ENCODE peak calls at places on chromosome 10, in seven cellular contexts. E is dorsolateral prefrontal cortex, H is AG04450, U is SJSA1, O is caudate nucleus, Z is coronary artery, V is fibroblast of lung. J is an unnamed sample.

GRCh38 chr10:90222372-90222771 is 521.0 kb downstream of the KIF20B start:
- DNase-seq in Z (no peak), H (peak; percentile 72), U (peak; percentile 65), E (no peak), V (peak; percentile 88), O (no peak), J (no peak)

GRCh38 chr10:57579926-57580325 is 687.8 kb downstream of the IPMK start:
- DNase-seq in Z (no peak), U (peak; percentile 11), O (no peak), E (no peak), V (peak; percentile 2), H (no peak), J (no peak)

GRCh38 chr10:110529596-110530011 is 31.9 kb downstream of the DUSP5 start:
- DNase-seq in H (no peak), E (no peak), O (no peak), U (no peak), Z (no peak), V (no peak), J (no peak)

GRCh38 chr10:10605551-10606081 is 412.1 kb upstream of the CELF2 start:
- DNase-seq in O (no peak), U (no peak), E (no peak), H (peak; percentile 55), Z (no peak), V (peak; percentile 88), J (peak; percentile 12)

GRCh38 chr10:124701881-124702656 is 42.1 kb downstream of the FAM53B start:
- DNase-seq in V (peak; percentile 56), E (no peak), U (no peak), Z (no peak), H (no peak), O (no peak), J (no peak)

GRCh38 chr10:50809596-50809995 is 69.9 kb downstream of the ASAH2B start:
- DNase-seq in E (no peak), V (no peak), Z (no peak), O (no peak), U (no peak), H (no peak), J (no peak)

GRCh38 chr10:1992930-1993329 is 255.6 kb upstream of the ADARB2 start:
- DNase-seq in H (no peak), E (no peak), Z (no peak), O (no peak), V (no peak), U (no peak), J (no peak)

GRCh38 chr10:13117842-13118783 is 18.1 kb downstream of the OPTN start:
- DNase-seq in O (no peak), Z (no peak), H (no peak), U (no peak), E (no peak), V (no peak), J (no peak)

GRCh38 chr10:48383393-48383792 is 76.9 kb downstream of the MAPK8 start:
- DNase-seq in O (no peak), V (peak; percentile 54), H (no peak), U (no peak), Z (no peak), E (no peak), J (no peak)

GRCh38 chr10:77637986-77638765 is 568 bp upstream of the KCNMA1 start:
- DNase-seq in U (peak; percentile 49), V (peak; percentile 74), H (no peak), E (no peak), O (peak; percentile 34), Z (peak; percentile 74), J (no peak)

DNA sequence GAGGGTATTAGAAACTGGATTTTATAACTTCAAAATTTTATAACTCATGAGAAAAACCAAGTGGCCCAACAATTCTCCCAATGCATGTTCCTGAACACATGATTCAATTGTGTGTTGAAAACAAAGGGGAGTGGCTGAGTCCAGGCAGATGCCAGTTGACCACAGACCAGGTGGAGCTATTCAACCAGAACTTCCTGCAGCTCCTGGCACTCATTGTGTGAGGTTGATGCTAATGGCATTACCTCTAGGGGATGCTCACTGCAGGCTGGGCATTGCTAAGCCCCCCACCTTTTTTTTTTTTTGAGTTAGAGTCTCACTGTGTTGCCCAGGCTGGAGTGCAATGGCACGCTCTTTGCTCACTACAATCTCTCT is 20.3 kb downstream of the MYOF start:
- DNase-seq in U (no peak), O (no peak), E (no peak), H (no peak), V (peak; percentile 89), Z (no peak), J (no peak)
- H3K27ac ChIP-seq in U (peak overlapping the region; percentile 60), O (no peak overlapping the region), E (no peak overlapping the region), H (peak overlapping the region; percentile 85), V (peak overlapping the region; percentile 78), Z (peak overlapping the region; percentile 85), J (peak overlapping the region; percentile 99)

DNA sequence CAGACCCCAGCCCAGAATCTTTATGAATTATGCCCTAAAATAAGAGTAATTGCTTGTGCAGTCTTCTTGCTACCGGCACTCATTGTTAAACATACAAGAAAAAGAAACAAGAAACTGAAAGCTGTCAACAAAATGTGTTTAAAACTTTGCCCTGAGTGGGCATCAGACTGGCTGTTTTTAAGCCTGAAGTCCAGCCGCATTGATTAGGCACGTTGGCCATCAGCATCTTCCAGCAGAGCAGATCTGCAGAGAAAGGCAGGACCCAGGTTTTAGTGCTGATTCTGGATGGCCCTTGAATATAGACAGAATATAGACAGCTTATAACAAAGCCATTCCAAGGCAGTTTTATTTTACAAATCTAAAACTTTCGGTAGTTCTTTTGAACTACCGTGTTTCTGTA is 102.8 kb downstream of the POLL start:
- DNase-seq in U (no peak), V (no peak), H (no peak), Z (no peak), O (no peak), E (no peak), J (no peak)
- H3K27ac ChIP-seq in U (no peak overlapping the region), V (no peak overlapping the region), H (no peak overlapping the region), Z (no peak overlapping the region), O (peak overlapping the region; percentile 42), E (peak overlapping the region; percentile 61), J (no peak overlapping the region)

DNA sequence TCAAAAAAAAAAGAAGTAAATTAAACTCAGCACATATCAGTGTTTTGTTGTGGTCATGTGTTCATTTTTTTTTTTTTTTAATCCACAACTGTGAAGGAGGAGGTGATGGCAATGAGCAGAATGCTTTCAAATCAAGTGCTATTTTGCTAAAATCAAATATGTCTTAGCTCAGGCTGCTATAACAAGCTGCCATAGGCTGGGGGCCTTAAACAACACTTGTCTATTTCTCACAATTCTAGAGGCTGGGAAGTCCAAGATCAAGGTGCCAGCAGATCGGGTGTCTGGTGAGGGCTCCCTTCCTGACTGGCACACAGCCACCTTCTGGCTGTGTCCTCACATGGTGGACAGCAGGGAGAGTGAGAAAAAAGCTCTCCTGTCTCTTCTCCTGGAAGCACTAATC is 203.9 kb downstream of the FAM107B start:
- DNase-seq in V (no peak), Z (no peak), U (no peak), E (no peak), H (no peak), O (no peak), J (no peak)
- H3K27ac ChIP-seq in V (no peak overlapping the region), Z (peak overlapping the region; percentile 80), U (no peak overlapping the region), E (peak overlapping the region; percentile 100), H (no peak overlapping the region), O (peak overlapping the region; percentile 98), J (peak overlapping the region; percentile 57)

DNA sequence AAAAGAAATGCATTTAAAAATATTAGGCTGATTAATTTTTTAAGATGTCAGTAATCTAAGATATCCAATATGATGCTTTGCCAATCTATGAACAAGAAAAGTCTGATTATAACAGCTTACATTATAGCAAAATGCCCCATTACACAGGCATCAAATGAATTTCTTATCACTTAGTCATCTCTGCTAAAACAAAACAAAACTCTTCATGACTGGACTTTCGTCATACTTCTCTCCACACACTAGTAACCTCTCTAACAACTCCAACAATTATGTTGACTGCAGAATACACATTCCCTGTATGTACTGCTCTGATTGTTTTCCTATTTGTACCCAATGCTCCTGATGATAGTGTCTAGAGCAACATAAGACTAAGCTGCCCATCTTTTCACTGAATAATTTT is 3.8 kb upstream of the MKI67 start:
- DNase-seq in V (peak; percentile 63), U (no peak), O (no peak), H (no peak), Z (no peak), E (no peak), J (no peak)
- H3K27ac ChIP-seq in V (no peak overlapping the region), U (no peak overlapping the region), O (no peak overlapping the region), H (no peak overlapping the region), Z (no peak overlapping the region), E (no peak overlapping the region), J (no peak overlapping the region)

GRCh38 chr10:119404719-119405504 is 137.6 kb downstream of the RGS10 start:
- DNase-seq in Z (no peak), E (no peak), U (no peak), V (no peak), O (no peak), H (no peak), J (no peak)

GRCh38 chr10:119398996-119399395 is 143.5 kb downstream of the RGS10 start:
- DNase-seq in O (no peak), H (no peak), U (no peak), V (no peak), E (no peak), Z (no peak), J (no peak)

GRCh38 chr10:119403927-119404326 is 138.6 kb downstream of the RGS10 start:
- DNase-seq in V (no peak), Z (no peak), O (no peak), U (no peak), E (no peak), H (no peak), J (no peak)

GRCh38 chr10:119399466-119399865 is 143.1 kb downstream of the RGS10 start:
- DNase-seq in E (no peak), V (no peak), U (no peak), O (no peak), Z (no peak), H (no peak), J (no peak)

GRCh38 chr10:119401671-119402395 is 140.7 kb downstream of the RGS10 start:
- DNase-seq in V (peak; percentile 96), E (no peak), O (no peak), Z (peak; percentile 82), U (peak; percentile 93), H (peak; percentile 95), J (peak; percentile 40)
- H3K27ac ChIP-seq in V (peak overlapping the region; percentile 89), E (no peak overlapping the region), O (no peak overlapping the region), Z (peak overlapping the region; percentile 72), U (peak overlapping the region; percentile 46), H (peak overlapping the region; percentile 95), J (peak overlapping the region; percentile 42)

DNA sequence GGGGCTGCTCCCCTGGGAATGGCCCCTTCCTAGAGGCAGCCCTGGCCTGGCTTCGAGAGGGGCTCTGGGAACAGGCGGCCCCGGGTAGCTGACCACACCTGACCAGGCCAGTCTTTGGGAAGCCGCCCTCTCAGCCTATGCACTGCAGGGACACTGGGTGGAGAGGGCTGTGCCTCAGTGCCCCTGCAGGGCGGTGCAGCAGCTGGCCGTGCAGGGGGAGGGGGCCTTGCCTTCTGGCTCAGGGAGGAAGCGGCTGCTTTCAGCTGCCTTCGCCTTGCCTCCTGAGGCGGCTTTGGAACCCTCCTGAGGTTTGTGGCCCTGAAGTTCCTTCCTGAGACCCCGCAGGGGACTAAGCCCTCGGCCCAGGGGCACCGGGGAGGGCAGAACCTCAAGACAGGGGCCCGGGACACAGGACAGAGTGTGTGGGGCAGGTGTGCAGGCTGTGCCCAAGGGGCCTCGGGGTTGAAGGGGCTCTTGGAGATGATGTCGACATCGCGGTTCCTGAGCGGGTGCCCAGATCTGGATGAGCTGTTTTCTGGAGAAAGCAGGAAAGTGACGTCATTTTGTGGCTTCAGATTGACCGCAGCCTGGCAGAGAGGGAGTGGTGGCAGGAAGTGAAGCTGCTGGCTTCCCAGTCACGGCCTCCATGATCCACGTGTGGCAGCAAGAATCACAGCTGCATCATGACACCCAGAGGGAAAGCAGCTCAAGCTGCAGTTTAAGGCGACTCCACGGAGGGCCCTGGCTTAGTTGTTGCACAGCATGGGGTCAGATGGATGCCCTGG is 17.7 kb downstream of the ADAM8 start:
- DNase-seq in V (peak; percentile 99), O (peak; percentile 10), Z (peak; percentile 90), H (peak; percentile 97), U (peak; percentile 92), E (no peak), J (peak; percentile 97)
- H3K27ac ChIP-seq in V (peak overlapping the region; percentile 89), O (no peak overlapping the region), Z (peak overlapping the region; percentile 82), H (peak overlapping the region; percentile 95), U (peak overlapping the region; percentile 68), E (no peak overlapping the region), J (peak overlapping the region; percentile 79)

J was measured in epithelial cell of prostate.